ENCODE peak calls at places on chromosomes 7 and 10, in four cellular contexts. V is adrenal gland, E is pancreas, N is heart right ventricle. X is an unnamed sample.
A peak's percentile ranks its signal among the peaks of the same experiment; 100 is the strongest.

GRCh38 chr10:5876181-5876768 is 13.4 kb downstream of the ANKRD16 start:
- DNase-seq in E (no peak), N (no peak), V (no peak), X (no peak)

GRCh38 chr7:28347964-28348363 is 64.4 kb upstream of the CREB5 start:
- DNase-seq in V (no peak), N (no peak), E (no peak), X (no peak)

GRCh38 chr10:85379338-85379737 is 987.3 kb downstream of the GRID1 start:
- DNase-seq in V (no peak), N (no peak), E (no peak), X (no peak)

GRCh38 chr7:73992104-73992562 is 35.8 kb upstream of the ELN start:
- DNase-seq in E (peak; percentile 30), N (peak; percentile 64), V (no peak), X (no peak)

GRCh38 chr7:101743241-101743994 is 74.0 kb upstream of the CUX1 start:
- DNase-seq in N (peak; percentile 54), E (peak; percentile 47), V (peak; percentile 29), X (no peak)

GRCh38 chr10:3890602-3891352 is 105.8 kb upstream of the KLF6 start:
- DNase-seq in N (no peak), V (no peak), E (no peak), X (no peak)

GRCh38 chr7:28433039-28433438 is 20.7 kb downstream of the CREB5 start:
- DNase-seq in N (no peak), E (no peak), V (no peak), X (no peak)

GRCh38 chr10:22810643-22811254 is 96.4 kb upstream of the PIP4K2A start:
- DNase-seq in N (no peak), V (no peak), E (no peak), X (no peak)

GRCh38 chr10:30059209-30060107 is at the start of gene JCAD:
- DNase-seq in E (peak; percentile 68), N (peak; percentile 85), V (peak; percentile 83), X (no peak)

GRCh38 chr7:112162161-112163020 is 43.8 kb downstream of the DOCK4 start:
- DNase-seq in N (peak; percentile 37), V (peak; percentile 29), E (no peak), X (no peak)

GRCh38 chr7:43586251-43586900 is 3.5 kb downstream of the STK17A start:
- DNase-seq in E (no peak), N (no peak), V (no peak), X (no peak)

GRCh38 chr10:86954681-86955500 is 2.5 kb downstream of the MMRN2 start:
- DNase-seq in E (no peak), V (no peak), N (no peak), X (no peak)

GRCh38 chr10:86955501-86956194 is 1.8 kb downstream of the MMRN2 start:
- DNase-seq in E (no peak), V (no peak), N (no peak), X (no peak)

GRCh38 chr10:86952106-86952505 is 5.3 kb downstream of the MMRN2 start:
- DNase-seq in N (no peak), V (no peak), E (no peak), X (no peak)

GRCh38 chr10:86956195-86956840 is 1.1 kb downstream of the MMRN2 start:
- DNase-seq in N (no peak), V (no peak), E (no peak), X (no peak)

GRCh38 chr10:86953747-86954680 is 3.4 kb downstream of the MMRN2 start:
- DNase-seq in V (peak; percentile 81), N (peak; percentile 73), E (no peak), X (no peak)
- H3K4me3 ChIP-seq in V (no peak overlapping the region), N (peak overlapping the region; percentile 60), E (no peak overlapping the region), X (no peak overlapping the region)

GRCh38 chr10:34489973-34490372 is 325.1 kb downstream of the PARD3 start:
- DNase-seq in V (no peak), E (no peak), N (no peak), X (no peak)
- TF ChIP-seq CTCF in V (no peak), E (no peak), N (no peak), X (no peak)

DNA sequence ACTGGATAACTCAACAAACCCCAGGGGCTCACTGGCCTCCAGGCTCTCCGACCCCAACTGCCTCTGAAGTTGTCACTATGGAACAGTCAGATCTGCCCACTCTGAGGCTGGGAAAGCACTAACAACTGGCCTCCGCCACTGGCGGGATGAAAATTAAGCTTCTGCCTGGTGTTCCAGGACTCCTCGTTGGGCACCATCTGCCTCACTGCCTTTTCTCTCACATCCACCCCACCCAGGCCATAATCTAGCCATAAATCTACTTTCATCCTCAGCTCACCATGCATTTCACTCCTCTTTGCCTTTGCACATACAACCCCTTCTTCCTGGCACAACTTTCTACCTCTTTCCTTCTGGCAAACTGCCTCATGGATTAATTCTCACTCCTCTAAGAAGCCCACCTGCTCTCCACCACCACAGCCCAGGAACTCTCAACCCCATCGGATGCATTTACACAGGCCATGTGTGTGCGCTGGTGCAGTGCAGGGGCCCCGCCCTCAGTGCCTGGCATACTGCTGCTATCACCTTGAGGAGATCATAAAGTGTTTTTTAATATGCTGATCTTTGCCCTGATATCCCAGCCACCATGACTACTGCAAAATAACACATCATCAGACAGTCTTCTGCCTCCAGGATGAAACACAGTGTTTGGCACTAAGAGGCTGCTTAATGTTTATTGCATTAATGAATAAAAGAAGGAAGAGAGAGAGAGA is 4.0 kb downstream of the CDHR1 start:
- DNase-seq in N (no peak), E (no peak), V (no peak), X (no peak)
- H3K4me3 ChIP-seq in N (no peak overlapping the region), E (no peak overlapping the region), V (no peak overlapping the region), X (no peak overlapping the region)

DNA sequence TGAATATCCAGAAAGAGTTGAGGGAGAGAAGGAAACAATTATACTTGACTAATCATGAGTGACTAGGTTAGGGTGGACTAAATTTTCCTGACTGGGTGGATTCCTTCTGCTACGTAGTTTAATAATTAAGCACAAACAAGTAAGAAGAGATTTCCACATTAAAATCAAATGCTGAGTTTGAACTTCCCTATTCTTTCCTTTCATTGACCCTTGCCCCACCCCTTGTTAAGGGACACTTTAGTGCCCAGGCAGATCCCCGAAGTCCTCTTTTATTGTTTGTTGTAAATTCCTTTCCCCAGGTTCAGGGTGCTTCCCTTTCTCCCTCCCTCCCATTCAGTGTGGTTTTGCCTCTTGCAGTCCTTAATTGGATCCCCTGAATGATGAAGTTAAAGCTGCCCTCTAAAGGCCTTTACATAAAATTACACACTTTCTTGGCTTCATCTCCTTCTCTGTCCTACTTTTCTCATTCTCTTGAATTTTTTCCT is 8.8 kb upstream of the SPAM1 start:
- DNase-seq in N (no peak), V (no peak), E (no peak), X (no peak)
- TF ChIP-seq CTCF in N (peak; percentile 45), V (peak; percentile 25), E (no peak), X (peak; percentile 23)

DNA sequence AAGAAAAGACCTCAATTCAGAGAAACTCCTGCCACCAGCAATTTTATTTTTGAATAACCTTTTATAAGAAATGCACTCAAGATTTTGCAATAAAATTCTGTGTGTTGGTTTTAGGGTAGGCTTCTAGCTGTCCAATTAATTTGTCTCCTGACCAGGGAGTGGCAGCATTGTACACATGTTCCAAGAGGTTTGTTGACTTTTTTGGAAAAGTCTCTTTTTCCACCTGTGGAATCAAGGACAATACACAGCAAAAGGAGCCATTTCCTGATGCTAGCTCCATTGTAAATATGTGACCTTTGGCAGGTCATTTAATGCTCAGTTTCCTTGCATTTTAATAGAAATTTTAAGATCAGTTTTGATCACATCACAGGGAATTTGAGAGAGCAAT is 1.8 kb downstream of the GIMAP5 start:
- DNase-seq in V (no peak), E (no peak), N (no peak), X (no peak)
- H3K4me3 ChIP-seq in V (no peak overlapping the region), E (no peak overlapping the region), N (peak overlapping the region; percentile 61), X (peak overlapping the region; percentile 77)

GRCh38 chr7:124881981-124882380 is 47.6 kb downstream of the POT1 start:
- DNase-seq in N (no peak), V (no peak), E (no peak), X (no peak)
- TF ChIP-seq CTCF in N (no peak), V (no peak), E (no peak), X (no peak)

GRCh38 chr10:43402176-43402575 is 6.8 kb downstream of the HNRNPF start:
- DNase-seq in E (no peak), V (no peak), N (no peak), X (no peak)
- H3K4me3 ChIP-seq in E (no peak overlapping the region), V (no peak overlapping the region), N (no peak overlapping the region), X (no peak overlapping the region)

DNA sequence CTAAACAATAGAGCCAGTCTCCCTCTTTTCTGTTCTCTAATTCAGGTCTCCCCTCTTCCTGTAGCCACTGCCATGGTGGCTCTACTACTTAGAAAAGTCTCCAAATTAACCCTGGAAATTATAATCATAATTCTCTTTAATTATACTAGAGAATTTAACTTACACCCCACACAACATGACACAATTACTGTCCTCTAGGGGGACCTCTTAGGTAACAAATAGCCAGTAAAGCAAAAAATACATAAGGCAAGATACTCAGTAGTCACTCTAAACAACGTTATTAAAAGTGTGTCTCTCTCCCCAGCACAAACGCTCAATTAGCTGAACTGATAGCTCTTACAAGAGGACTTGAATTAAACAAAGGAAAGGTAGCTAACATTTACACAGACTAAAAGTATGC is 44.3 kb upstream of the ZNF107 start:
- DNase-seq in N (no peak), V (no peak), E (no peak), X (no peak)
- TF ChIP-seq CTCF in N (no peak), V (no peak), E (no peak), X (no peak)

DNA sequence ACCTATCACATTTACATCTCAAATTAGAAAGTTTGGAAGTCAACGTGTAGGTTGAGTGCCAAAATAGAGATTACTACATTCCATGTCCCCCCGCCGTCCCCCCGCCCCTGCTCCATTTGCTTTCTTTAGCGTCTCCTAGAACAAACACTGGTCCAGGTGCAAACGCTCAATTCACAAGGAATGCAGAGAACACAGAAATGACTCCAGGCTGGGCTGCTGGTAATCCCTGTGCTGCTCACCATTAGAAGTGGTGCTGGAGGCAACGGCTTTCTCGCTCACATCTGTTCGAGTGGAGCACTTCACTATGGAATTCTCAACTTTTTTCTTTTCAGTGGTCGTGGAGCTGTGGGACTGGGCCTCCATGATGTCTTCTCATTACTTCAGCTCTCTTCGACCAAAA is 14.1 kb downstream of the GLI3 start:
- DNase-seq in V (no peak), E (no peak), N (no peak), X (no peak)
- H3K4me3 ChIP-seq in V (no peak overlapping the region), E (no peak overlapping the region), N (no peak overlapping the region), X (no peak overlapping the region)

GRCh38 chr7:145848691-145849090 is 267.9 kb upstream of the CNTNAP2 start:
- DNase-seq in V (no peak), N (no peak), E (no peak), X (no peak)
- TF ChIP-seq CTCF in V (peak; percentile 13), N (peak; percentile 20), E (no peak), X (no peak)

X was measured in GM12864.